ENCODE peak calls at places on chromosomes 4 and X, in eight cellular contexts. One of them, this sample, is unnamed.

GRCh38 chr4:112847781-112848180 is 201.7 kb upstream of the ANK2 start:
- DNase-seq in cardiac muscle cell: no peak
- DNase-seq in cardiac fibroblast: no peak
- DNase-seq in HCT116: no peak
- DNase-seq in lower leg skin: no peak
- DNase-seq in OCI-LY7: no peak
- DNase-seq in GM13977: no peak
- DNase-seq in pancreas: no peak
- DNase-seq in this sample: no peak

GRCh38 chrX:119455264-119455663 is 13.0 kb upstream of the SLC25A5 start:
- DNase-seq in cardiac muscle cell: no peak
- DNase-seq in GM13977: no peak
- DNase-seq in pancreas: no peak
- DNase-seq in cardiac fibroblast: peak
- DNase-seq in HCT116: no peak
- DNase-seq in OCI-LY7: no peak
- DNase-seq in lower leg skin: no peak
- DNase-seq in this sample: no peak

GRCh38 chr4:3419836-3420605 is 21.7 kb upstream of the HGFAC start:
- DNase-seq in OCI-LY7: no peak
- DNase-seq in cardiac muscle cell: no peak
- DNase-seq in pancreas: no peak
- DNase-seq in GM13977: no peak
- DNase-seq in cardiac fibroblast: no peak
- DNase-seq in HCT116: no peak
- DNase-seq in lower leg skin: peak
- DNase-seq in this sample: no peak

GRCh38 chrX:105375816-105376215 is 155.3 kb upstream of the TEX13A start:
- DNase-seq in GM13977: no peak
- DNase-seq in HCT116: no peak
- DNase-seq in OCI-LY7: no peak
- DNase-seq in pancreas: no peak
- DNase-seq in cardiac fibroblast: peak
- DNase-seq in cardiac muscle cell: peak
- DNase-seq in lower leg skin: no peak
- DNase-seq in this sample: no peak

GRCh38 chr4:168677063-168677462 is 180.2 kb downstream of the PALLD start:
- DNase-seq in lower leg skin: no peak
- DNase-seq in HCT116: no peak
- DNase-seq in pancreas: no peak
- DNase-seq in cardiac fibroblast: no peak
- DNase-seq in OCI-LY7: no peak
- DNase-seq in cardiac muscle cell: no peak
- DNase-seq in GM13977: no peak
- DNase-seq in this sample: no peak

GRCh38 chr4:1593038-1593417 is 91.1 kb downstream of the FAM53A start:
- DNase-seq in OCI-LY7: no peak
- DNase-seq in pancreas: peak
- DNase-seq in HCT116: no peak
- DNase-seq in lower leg skin: no peak
- DNase-seq in cardiac fibroblast: no peak
- DNase-seq in GM13977: no peak
- DNase-seq in cardiac muscle cell: no peak
- DNase-seq in this sample: no peak

GRCh38 chr4:20391224-20391623 is 139.5 kb downstream of the SLIT2 start:
- DNase-seq in pancreas: no peak
- DNase-seq in OCI-LY7: no peak
- DNase-seq in HCT116: no peak
- DNase-seq in GM13977: no peak
- DNase-seq in cardiac muscle cell: peak
- DNase-seq in cardiac fibroblast: peak
- DNase-seq in lower leg skin: no peak
- DNase-seq in this sample: no peak

GRCh38 chr4:125388653-125389052 is 73.9 kb downstream of the FAT4 start:
- DNase-seq in HCT116: no peak
- DNase-seq in OCI-LY7: no peak
- DNase-seq in lower leg skin: no peak
- DNase-seq in pancreas: no peak
- DNase-seq in GM13977: no peak
- DNase-seq in cardiac fibroblast: peak
- DNase-seq in cardiac muscle cell: peak
- DNase-seq in this sample: no peak

GRCh38 chr4:39124885-39125599 is 57.3 kb upstream of the WDR19 start:
- DNase-seq in lower leg skin: no peak
- DNase-seq in GM13977: no peak
- DNase-seq in cardiac muscle cell: no peak
- DNase-seq in HCT116: no peak
- DNase-seq in pancreas: no peak
- DNase-seq in OCI-LY7: peak
- DNase-seq in cardiac fibroblast: no peak
- DNase-seq in this sample: no peak

GRCh38 chr4:76879731-76880364 is 18.1 kb downstream of the SOWAHB start:
- DNase-seq in lower leg skin: no peak
- DNase-seq in OCI-LY7: no peak
- DNase-seq in HCT116: no peak
- DNase-seq in pancreas: no peak
- DNase-seq in GM13977: no peak
- DNase-seq in cardiac muscle cell: peak
- DNase-seq in cardiac fibroblast: peak
- DNase-seq in this sample: no peak

GRCh38 chrX:70554081-70554480 is 109.4 kb downstream of the DLG3 start:
- DNase-seq in HCT116: no peak
- DNase-seq in cardiac muscle cell: peak
- DNase-seq in lower leg skin: no peak
- DNase-seq in OCI-LY7: no peak
- DNase-seq in pancreas: no peak
- DNase-seq in GM13977: no peak
- DNase-seq in cardiac fibroblast: peak
- DNase-seq in this sample: no peak

GRCh38 chrX:43618376-43619205 is 37.5 kb upstream of the MAOA start:
- DNase-seq in OCI-LY7: no peak
- DNase-seq in lower leg skin: no peak
- DNase-seq in cardiac muscle cell: no peak
- DNase-seq in pancreas: no peak
- DNase-seq in GM13977: no peak
- DNase-seq in HCT116: no peak
- DNase-seq in cardiac fibroblast: no peak
- DNase-seq in this sample: no peak

GRCh38 chr4:184402239-184402638 is 72.1 kb downstream of the IRF2 start:
- DNase-seq in GM13977: no peak
- DNase-seq in cardiac muscle cell: no peak
- DNase-seq in lower leg skin: no peak
- DNase-seq in HCT116: no peak
- DNase-seq in OCI-LY7: no peak
- DNase-seq in cardiac fibroblast: no peak
- DNase-seq in pancreas: no peak
- DNase-seq in this sample: no peak

GRCh38 chr4:134505511-134505910 is 303.9 kb upstream of the PABPC4L start:
- DNase-seq in OCI-LY7: no peak
- DNase-seq in pancreas: no peak
- DNase-seq in GM13977: no peak
- DNase-seq in HCT116: no peak
- DNase-seq in cardiac muscle cell: no peak
- DNase-seq in lower leg skin: no peak
- DNase-seq in cardiac fibroblast: no peak
- DNase-seq in this sample: no peak

GRCh38 chrX:146278381-146278780 is 460.8 kb downstream of the SLITRK2 start:
- DNase-seq in cardiac fibroblast: no peak
- DNase-seq in GM13977: no peak
- DNase-seq in HCT116: no peak
- DNase-seq in lower leg skin: no peak
- DNase-seq in OCI-LY7: no peak
- DNase-seq in pancreas: no peak
- DNase-seq in cardiac muscle cell: no peak
- DNase-seq in this sample: no peak

GRCh38 chrX:2628751-2629315 is 62.3 kb upstream of the CD99 start:
- DNase-seq in cardiac fibroblast: no peak
- DNase-seq in cardiac muscle cell: no peak
- DNase-seq in HCT116: no peak
- DNase-seq in GM13977: no peak
- DNase-seq in OCI-LY7: peak
- DNase-seq in pancreas: no peak
- DNase-seq in lower leg skin: no peak
- DNase-seq in this sample: no peak

GRCh38 chrX:119072771-119073170 is at the start of gene CT47C1:
- DNase-seq in cardiac muscle cell: no peak
- DNase-seq in OCI-LY7: no peak
- DNase-seq in cardiac fibroblast: peak
- DNase-seq in pancreas: no peak
- DNase-seq in lower leg skin: no peak
- DNase-seq in GM13977: no peak
- DNase-seq in HCT116: no peak
- DNase-seq in this sample: no peak

GRCh38 chr4:183797445-183798248 is 107.5 kb upstream of the STOX2 start:
- DNase-seq in lower leg skin: no peak
- DNase-seq in GM13977: peak
- DNase-seq in cardiac fibroblast: peak
- DNase-seq in OCI-LY7: no peak
- DNase-seq in cardiac muscle cell: peak
- DNase-seq in pancreas: peak
- DNase-seq in HCT116: no peak
- DNase-seq in this sample: peak

GRCh38 chrX:109384569-109385174 is 97.2 kb downstream of the GUCY2F start:
- DNase-seq in pancreas: no peak
- DNase-seq in HCT116: no peak
- DNase-seq in OCI-LY7: peak
- DNase-seq in cardiac muscle cell: peak
- DNase-seq in GM13977: no peak
- DNase-seq in cardiac fibroblast: peak
- DNase-seq in lower leg skin: no peak
- DNase-seq in this sample: peak
- TF ChIP-seq CTCF in pancreas: peak
- TF ChIP-seq CTCF in HCT116: peak
- TF ChIP-seq CTCF in OCI-LY7: peak
- TF ChIP-seq CTCF in cardiac muscle cell: peak
- TF ChIP-seq CTCF in GM13977: peak
- TF ChIP-seq CTCF in cardiac fibroblast: peak
- TF ChIP-seq CTCF in lower leg skin: no peak
- TF ChIP-seq CTCF in this sample: no peak

GRCh38 chr4:139736661-139737060 is 71.0 kb downstream of the MGST2 start:
- DNase-seq in cardiac muscle cell: peak
- DNase-seq in lower leg skin: no peak
- DNase-seq in cardiac fibroblast: peak
- DNase-seq in pancreas: no peak
- DNase-seq in HCT116: no peak
- DNase-seq in GM13977: no peak
- DNase-seq in OCI-LY7: no peak
- DNase-seq in this sample: no peak

GRCh38 chr4:139735381-139736256 is 70.0 kb downstream of the MGST2 start:
- DNase-seq in cardiac fibroblast: peak
- DNase-seq in HCT116: no peak
- DNase-seq in GM13977: peak
- DNase-seq in OCI-LY7: no peak
- DNase-seq in cardiac muscle cell: peak
- DNase-seq in lower leg skin: no peak
- DNase-seq in pancreas: peak
- DNase-seq in this sample: peak

GRCh38 chr4:139734201-139734874 is 68.7 kb downstream of the MGST2 start:
- DNase-seq in OCI-LY7: no peak
- DNase-seq in cardiac fibroblast: peak
- DNase-seq in cardiac muscle cell: peak
- DNase-seq in pancreas: no peak
- DNase-seq in HCT116: no peak
- DNase-seq in GM13977: no peak
- DNase-seq in lower leg skin: no peak
- DNase-seq in this sample: no peak

GRCh38 chr4:139736257-139736626 is 70.6 kb downstream of the MGST2 start:
- DNase-seq in HCT116: no peak
- DNase-seq in lower leg skin: no peak
- DNase-seq in GM13977: no peak
- DNase-seq in OCI-LY7: no peak
- DNase-seq in cardiac fibroblast: peak
- DNase-seq in cardiac muscle cell: no peak
- DNase-seq in pancreas: no peak
- DNase-seq in this sample: no peak

GRCh38 chr4:139734875-139735380 is 69.3 kb downstream of the MGST2 start:
- DNase-seq in OCI-LY7: peak
- DNase-seq in lower leg skin: peak
- DNase-seq in GM13977: peak
- DNase-seq in cardiac muscle cell: peak
- DNase-seq in cardiac fibroblast: peak
- DNase-seq in HCT116: no peak
- DNase-seq in pancreas: peak
- DNase-seq in this sample: peak
- TF ChIP-seq CTCF in OCI-LY7: peak
- TF ChIP-seq CTCF in lower leg skin: no peak
- TF ChIP-seq CTCF in GM13977: peak
- TF ChIP-seq CTCF in cardiac muscle cell: peak
- TF ChIP-seq CTCF in cardiac fibroblast: peak
- TF ChIP-seq CTCF in HCT116: no peak
- TF ChIP-seq CTCF in pancreas: peak
- TF ChIP-seq CTCF in this sample: peak

DNA sequence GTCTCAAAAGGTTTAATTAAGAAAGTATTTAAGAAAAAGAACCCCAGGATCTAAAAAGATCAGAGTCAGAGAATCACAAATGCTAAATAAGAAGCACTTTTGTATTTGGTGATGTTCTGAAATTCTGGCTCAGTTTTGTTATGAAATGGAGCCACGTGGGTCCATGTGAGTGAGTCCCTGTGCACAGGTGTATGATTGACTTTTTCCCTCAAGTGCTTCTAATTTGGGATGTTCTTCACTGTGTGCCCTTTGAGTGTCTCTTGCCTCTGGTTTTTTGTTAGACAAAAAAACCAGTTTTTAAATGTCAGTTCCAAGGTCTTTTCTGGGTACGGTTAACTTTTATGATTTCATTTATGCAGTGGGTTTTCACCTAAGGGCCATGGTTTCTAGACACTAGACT is 44.4 kb downstream of the REPS2 start:
- DNase-seq in cardiac fibroblast: no peak
- DNase-seq in GM13977: no peak
- DNase-seq in OCI-LY7: no peak
- DNase-seq in pancreas: no peak
- DNase-seq in HCT116: no peak
- DNase-seq in cardiac muscle cell: no peak
- DNase-seq in lower leg skin: no peak
- DNase-seq in this sample: no peak
- TF ChIP-seq CTCF in cardiac fibroblast: no peak
- TF ChIP-seq CTCF in GM13977: no peak
- TF ChIP-seq CTCF in OCI-LY7: no peak
- TF ChIP-seq CTCF in pancreas: no peak
- TF ChIP-seq CTCF in HCT116: no peak
- TF ChIP-seq CTCF in cardiac muscle cell: no peak
- TF ChIP-seq CTCF in lower leg skin: no peak
- TF ChIP-seq CTCF in this sample: no peak

DNA sequence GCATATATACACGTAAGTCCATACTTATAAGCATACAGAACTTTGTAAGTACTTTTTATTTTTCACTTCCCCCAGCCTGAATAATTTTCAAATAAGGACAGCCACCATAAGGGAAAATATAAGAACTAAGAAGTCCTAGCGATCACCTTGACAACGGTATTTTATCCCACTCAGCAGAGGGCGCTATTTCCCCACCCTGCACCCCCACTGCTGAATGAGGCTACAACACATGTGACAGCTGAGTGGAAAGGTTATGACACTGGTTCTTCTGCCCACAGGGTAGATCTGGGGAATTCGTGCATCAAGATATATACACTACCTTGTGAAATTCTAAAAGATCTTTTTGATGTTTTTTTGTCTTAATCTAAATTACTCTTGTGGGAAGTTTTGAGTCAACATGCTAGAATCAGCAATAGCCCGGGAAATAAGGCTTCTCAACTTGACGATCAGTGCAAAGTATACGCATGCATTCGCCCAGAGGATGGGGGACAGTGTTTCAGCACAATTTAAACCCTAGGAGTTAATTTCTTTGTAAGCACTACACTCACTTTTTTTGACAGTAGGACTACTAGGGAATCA is 151.5 kb downstream of the CORIN start:
- DNase-seq in pancreas: peak
- DNase-seq in OCI-LY7: peak
- DNase-seq in HCT116: peak
- DNase-seq in cardiac muscle cell: peak
- DNase-seq in GM13977: peak
- DNase-seq in lower leg skin: peak
- DNase-seq in cardiac fibroblast: peak
- DNase-seq in this sample: peak
- TF ChIP-seq CTCF in pancreas: peak
- TF ChIP-seq CTCF in OCI-LY7: peak
- TF ChIP-seq CTCF in HCT116: peak
- TF ChIP-seq CTCF in cardiac muscle cell: peak
- TF ChIP-seq CTCF in GM13977: peak
- TF ChIP-seq CTCF in lower leg skin: no peak
- TF ChIP-seq CTCF in cardiac fibroblast: peak
- TF ChIP-seq CTCF in this sample: peak